ENCODE peak calls at places on chromosome 13, in seven cellular contexts. Y, O, V, B, C, R and L are unnamed samples.

GRCh38 chr13:25300861-25301346 is 521 bp upstream of the NUP58 start:
- DNase-seq in O (peak; percentile 22), R (no peak), B (peak; percentile 22), Y (no peak), V (peak; percentile 83), C (peak; percentile 9), L (no peak)

GRCh38 chr13:98365291-98365690 is 188.2 kb upstream of the RNF113B start:
- DNase-seq in R (no peak), C (no peak), Y (no peak), B (no peak), O (no peak), V (no peak), L (no peak)

GRCh38 chr13:75395901-75396300 is 86.1 kb downstream of the TBC1D4 start:
- DNase-seq in B (no peak), R (no peak), O (no peak), C (no peak), Y (no peak), V (no peak), L (no peak)

GRCh38 chr13:108005231-108005630 is 210.1 kb downstream of the LIG4 start:
- DNase-seq in O (no peak), Y (no peak), B (no peak), R (no peak), V (no peak), C (no peak), L (no peak)

GRCh38 chr13:65744761-65745160 is 1485.4 kb downstream of the PCDH9 start:
- DNase-seq in O (no peak), Y (peak; percentile 54), C (no peak), V (no peak), R (no peak), B (no peak), L (peak; percentile 12)

GRCh38 chr13:92838786-92839185 is 387.8 kb upstream of the GPC6 start:
- DNase-seq in O (no peak), V (no peak), Y (peak; percentile 93), C (peak; percentile 79), R (no peak), B (no peak), L (peak; percentile 95)

GRCh38 chr13:92074658-92075057 is 676.2 kb downstream of the GPC5 start:
- DNase-seq in R (no peak), B (no peak), O (peak; percentile 18), C (no peak), Y (peak; percentile 2), V (no peak), L (peak; percentile 14)

GRCh38 chr13:50168803-50169202 is 153.6 kb downstream of the KCNRG start:
- DNase-seq in C (no peak), V (no peak), B (no peak), R (no peak), O (no peak), Y (no peak), L (no peak)

GRCh38 chr13:27619711-27620376 is 485 bp downstream of the LNX2 start:
- DNase-seq in B (peak; percentile 57), V (peak; percentile 88), R (no peak), Y (peak; percentile 33), O (no peak), C (peak; percentile 35), L (peak; percentile 40)

GRCh38 chr13:52906122-52906903 is 57.9 kb upstream of the PCDH8 start:
- DNase-seq in R (no peak), C (no peak), Y (no peak), V (no peak), B (no peak), O (no peak), L (no peak)

GRCh38 chr13:73596382-73596781 is 537.6 kb downstream of the KLF5 start:
- DNase-seq in R (no peak), Y (no peak), B (no peak), O (no peak), C (no peak), V (no peak), L (no peak)

GRCh38 chr13:23679214-23679613 is 109.0 kb downstream of the TNFRSF19 start:
- DNase-seq in R (no peak), B (no peak), C (no peak), V (no peak), O (no peak), Y (peak; percentile 78), L (peak; percentile 72)

DNA sequence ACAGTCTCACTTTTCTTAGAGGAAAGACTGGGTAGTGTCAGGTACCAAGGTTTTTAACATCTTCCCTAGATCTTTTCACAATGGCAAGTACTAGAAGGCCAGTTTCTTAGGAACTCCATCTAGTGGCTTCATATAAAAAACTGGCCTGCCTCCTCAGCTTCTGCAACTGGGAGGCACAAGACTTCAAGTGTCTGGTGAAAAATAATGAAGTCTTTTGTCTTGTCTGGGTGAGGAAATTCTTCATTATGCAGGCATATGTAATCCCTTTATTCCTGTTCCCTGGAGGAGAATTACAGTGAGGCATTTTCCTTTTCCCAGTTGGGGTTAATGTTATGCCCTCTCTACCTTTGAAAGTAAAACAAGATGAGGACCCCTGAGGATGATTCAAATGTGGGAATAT is 300.5 kb downstream of the NALCN start:
- DNase-seq in V (no peak), C (peak; percentile 13), B (no peak), Y (peak; percentile 26), O (no peak), R (no peak), L (peak; percentile 70)
- H3K4me3 ChIP-seq in V (no peak overlapping the region), C (no peak overlapping the region), B (no peak overlapping the region), Y (no peak overlapping the region), O (no peak overlapping the region), R (no peak overlapping the region), L (no peak overlapping the region)

GRCh38 chr13:60720590-60720989 is 323.6 kb downstream of the TDRD3 start:
- DNase-seq in Y (no peak), V (no peak), C (no peak), B (no peak), R (no peak), O (no peak), L (no peak)

GRCh38 chr13:60721063-60721462 is 324.0 kb downstream of the TDRD3 start:
- DNase-seq in B (no peak), R (no peak), O (no peak), V (no peak), C (no peak), Y (no peak), L (no peak)

DNA sequence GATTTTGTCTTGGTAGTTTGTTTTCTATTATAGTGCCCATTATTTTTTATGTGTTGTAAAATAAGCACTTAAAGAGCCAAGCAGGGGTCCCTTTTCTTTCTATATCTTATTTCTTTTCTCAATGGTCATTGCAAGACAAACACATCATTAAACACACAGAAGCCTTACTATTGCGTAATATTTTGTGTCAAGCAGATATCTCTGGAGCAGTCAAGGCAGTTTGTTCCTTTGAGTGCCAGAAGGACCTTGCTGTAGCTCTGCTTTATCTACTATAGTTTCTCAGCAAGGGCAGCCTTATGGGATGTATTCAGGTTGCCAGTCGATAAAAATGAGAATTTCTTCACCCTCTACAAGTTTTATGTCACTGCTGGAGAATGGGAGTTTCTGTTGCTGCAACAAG is 319.3 kb downstream of the TDRD3 start:
- DNase-seq in B (no peak), R (no peak), C (no peak), Y (no peak), V (no peak), O (no peak), L (no peak)
- TF ChIP-seq CTCF in B (no peak), R (no peak), C (no peak), Y (no peak), V (no peak), O (no peak), L (no peak)

DNA sequence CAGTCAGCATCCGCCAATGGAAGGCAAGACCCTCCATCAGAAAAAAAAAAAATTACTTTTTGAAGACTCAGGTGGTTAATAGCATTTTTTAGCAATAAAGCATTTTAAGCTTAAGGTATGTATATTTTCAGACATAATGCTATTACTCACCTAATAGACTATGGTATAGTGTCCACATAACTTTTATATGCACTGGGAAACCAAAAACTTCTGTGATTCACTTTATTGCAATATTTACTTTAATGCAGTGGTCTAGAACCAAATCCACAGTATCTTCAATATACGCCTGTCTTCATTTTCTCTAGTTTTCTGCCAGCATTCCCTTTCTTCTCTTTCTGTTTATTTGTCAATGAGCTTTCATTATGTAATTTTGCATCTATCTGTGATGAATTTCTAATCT is 418.1 kb downstream of the SLITRK6 start:
- DNase-seq in C (no peak), O (no peak), R (no peak), B (no peak), V (no peak), Y (no peak), L (no peak)
- H3K4me3 ChIP-seq in C (no peak overlapping the region), O (no peak overlapping the region), R (no peak overlapping the region), B (no peak overlapping the region), V (no peak overlapping the region), Y (no peak overlapping the region), L (no peak overlapping the region)

DNA sequence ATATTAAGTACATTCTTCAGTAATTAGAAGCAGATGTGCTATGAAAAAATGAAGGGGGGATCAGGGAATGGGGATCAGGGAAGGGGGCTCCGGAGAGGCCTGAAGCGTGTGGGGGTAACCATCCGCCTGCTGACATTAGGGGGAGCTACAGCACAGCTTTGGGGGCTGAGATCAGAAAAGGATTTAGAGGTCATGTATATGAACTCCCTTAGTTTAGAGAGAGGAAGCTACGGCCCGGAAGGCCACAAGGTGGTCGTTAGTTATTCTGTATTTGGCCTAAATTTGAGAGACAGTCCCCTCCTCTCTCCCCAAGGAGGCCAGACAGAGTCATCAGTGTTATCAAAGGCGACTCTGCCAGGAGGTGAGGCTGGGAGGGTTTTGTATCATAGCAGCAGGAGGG is 99.0 kb downstream of the TM9SF2 start:
- DNase-seq in R (no peak), V (no peak), C (no peak), O (no peak), B (no peak), Y (no peak), L (no peak)
- TF ChIP-seq CTCF in R (no peak), V (peak; percentile 28), C (no peak), O (no peak), B (no peak), Y (no peak), L (peak; percentile 17)